ENCODE peak calls at places on chromosomes 7 and 10, in six cellular contexts. C, I, E, R, J and D are unnamed samples.

GRCh38 chr7:29957921-29958320 is 31.7 kb downstream of the SCRN1 start:
- DNase-seq in C (no peak), I (no peak), E (peak; percentile 70), R (no peak), J (no peak), D (no peak)

GRCh38 chr7:19368540-19368939 is 223.3 kb upstream of the FERD3L start:
- DNase-seq in C (no peak), I (no peak), E (no peak), R (no peak), J (no peak), D (no peak)

GRCh38 chr7:28973591-28973990 is 15.5 kb upstream of the TRIL start:
- DNase-seq in C (no peak), I (no peak), E (no peak), R (no peak), J (no peak), D (no peak)

GRCh38 chr10:30357806-30358205 is 8.7 kb upstream of the MTPAP start:
- DNase-seq in C (no peak), I (no peak), E (no peak), R (no peak), J (no peak), D (no peak)

GRCh38 chr7:36032362-36032818 is 120.7 kb upstream of the EEPD1 start:
- DNase-seq in C (no peak), I (no peak), E (no peak), R (no peak), J (no peak), D (no peak)

GRCh38 chr10:2985729-2986232 is 81.6 kb upstream of the PFKP start:
- DNase-seq in C (peak; percentile 56), I (no peak), E (no peak), R (peak; percentile 66), J (no peak), D (no peak)

GRCh38 chr7:44220046-44220720 is 19.4 kb downstream of the YKT6 start:
- DNase-seq in C (no peak), I (no peak), E (no peak), R (no peak), J (no peak), D (no peak)

GRCh38 chr7:130210181-130210935 is 2.7 kb downstream of the SSMEM1 start:
- DNase-seq in C (no peak), I (no peak), E (no peak), R (no peak), J (no peak), D (no peak)

GRCh38 chr7:92888-93672 is 99.3 kb upstream of the FAM20C start:
- DNase-seq in C (no peak), I (no peak), E (no peak), R (no peak), J (no peak), D (no peak)

GRCh38 chr7:38223311-38223710 is 45.3 kb downstream of the STARD3NL start:
- DNase-seq in C (no peak), I (no peak), E (no peak), R (no peak), J (no peak), D (no peak)

GRCh38 chr7:119594956-119595355 is 678.0 kb upstream of the KCND2 start:
- DNase-seq in C (no peak), I (no peak), E (no peak), R (no peak), J (no peak), D (no peak)

GRCh38 chr10:111161109-111161874 is 84.5 kb downstream of the ADRA2A start:
- DNase-seq in C (no peak), I (no peak), E (no peak), R (no peak), J (no peak), D (no peak)

GRCh38 chr7:82805527-82805960 is 357.1 kb downstream of the PCLO start:
- DNase-seq in C (peak; percentile 20), I (no peak), E (peak; percentile 21), R (no peak), J (no peak), D (no peak)

GRCh38 chr7:133957860-133958259 is 169.3 kb upstream of the LRGUK start:
- DNase-seq in C (no peak), I (no peak), E (peak; percentile 43), R (no peak), J (no peak), D (no peak)

GRCh38 chr10:96850825-96851224 is 18.7 kb downstream of the LCOR start:
- DNase-seq in C (no peak), I (no peak), E (no peak), R (no peak), J (no peak), D (no peak)

GRCh38 chr10:131178956-131179355 is 132.6 kb downstream of the TCERG1L start:
- DNase-seq in C (no peak), I (no peak), E (no peak), R (no peak), J (no peak), D (no peak)

GRCh38 chr10:25804505-25804904 is 129.5 kb upstream of the MYO3A start:
- DNase-seq in C (no peak), I (no peak), E (no peak), R (no peak), J (no peak), D (no peak)

GRCh38 chr10:63628526-63629362 is 107.5 kb downstream of the REEP3 start:
- DNase-seq in C (no peak), I (peak; percentile 58), E (peak; percentile 81), R (peak; percentile 62), J (peak; percentile 89), D (peak; percentile 28)

GRCh38 chr10:31129261-31129660 is 97.6 kb upstream of the ZNF438 start:
- DNase-seq in C (no peak), I (no peak), E (peak; percentile 85), R (no peak), J (no peak), D (no peak)

GRCh38 chr10:80288849-80289248 is 609 bp downstream of the MAT1A start:
- DNase-seq in C (no peak), I (no peak), E (no peak), R (no peak), J (no peak), D (no peak)

GRCh38 chr10:80290474-80291220 is 1.2 kb upstream of the MAT1A start:
- DNase-seq in C (no peak), I (no peak), E (no peak), R (no peak), J (no peak), D (no peak)

GRCh38 chr10:80292607-80293239 is 3.3 kb upstream of the MAT1A start:
- DNase-seq in C (no peak), I (no peak), E (no peak), R (peak; percentile 17), J (no peak), D (no peak)

GRCh38 chr10:80284522-80284921 is 4.9 kb downstream of the MAT1A start:
- DNase-seq in C (no peak), I (no peak), E (no peak), R (peak; percentile 15), J (no peak), D (no peak)

GRCh38 chr10:80289451-80290287 is at the start of gene MAT1A:
- DNase-seq in C (no peak), I (no peak), E (no peak), R (no peak), J (no peak), D (no peak)
- TF ChIP-seq CTCF in C (no peak), I (no peak), E (peak; percentile 16), R (no peak), J (no peak), D (no peak)

DNA sequence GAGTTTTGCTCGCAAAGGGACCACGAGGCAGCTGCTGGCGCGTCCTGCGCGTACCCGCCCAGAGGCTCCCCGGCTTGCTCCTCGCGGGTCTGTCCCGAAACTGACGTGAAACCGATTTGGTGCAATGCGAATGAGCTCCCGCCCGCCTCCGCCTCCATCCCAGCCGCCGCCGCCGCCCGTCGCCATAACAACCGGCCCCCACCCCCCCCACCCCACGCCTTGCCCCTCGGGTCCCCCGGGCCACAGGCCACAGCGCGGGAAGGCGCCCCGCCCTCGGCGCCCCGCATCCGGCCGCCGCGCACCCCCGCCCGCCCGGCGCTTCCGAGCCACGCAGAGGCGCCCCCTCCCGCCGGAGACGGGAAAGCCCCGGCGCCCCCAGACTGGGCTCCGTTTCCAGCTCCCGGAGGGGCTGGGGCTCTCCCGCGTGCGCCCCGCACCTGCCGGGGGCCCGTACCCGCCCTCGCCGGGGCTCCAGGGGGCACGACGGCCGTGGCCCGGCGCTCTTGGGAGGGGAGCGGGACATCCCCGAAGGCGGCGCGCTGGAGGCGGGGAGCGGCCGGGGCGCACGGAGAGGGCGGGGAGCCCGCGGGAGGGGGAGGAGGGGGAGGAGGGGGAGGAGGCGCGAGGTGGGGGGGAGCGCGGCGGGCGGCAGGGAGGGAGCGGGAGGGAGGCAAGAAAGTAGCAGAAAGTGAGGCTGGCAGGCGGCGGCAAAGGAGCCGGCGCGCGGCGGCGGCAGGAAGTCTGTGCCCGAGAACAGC is at the start of gene CAMK1D:
- DNase-seq in C (peak; percentile 60), I (peak; percentile 90), E (peak; percentile 79), R (peak; percentile 84), J (peak; percentile 95), D (peak; percentile 58)
- TF ChIP-seq CTCF in C (peak; percentile 59), I (peak; percentile 26), E (peak; percentile 4), R (no peak), J (peak; percentile 36), D (peak; percentile 46)

GRCh38 chr10:5888843-5889623 is 660 bp downstream of the ANKRD16 start:
- DNase-seq in C (no peak), I (peak; percentile 57), E (peak; percentile 57), R (peak; percentile 37), J (peak; percentile 61), D (peak; percentile 32)
- TF ChIP-seq CTCF in C (no peak), I (peak; percentile 31), E (no peak), R (no peak), J (no peak), D (no peak)

GRCh38 chr7:2990949-2991470 is 52.7 kb downstream of the CARD11 start:
- DNase-seq in C (no peak), I (no peak), E (no peak), R (no peak), J (no peak), D (no peak)
- TF ChIP-seq CTCF in C (no peak), I (no peak), E (no peak), R (no peak), J (no peak), D (no peak)

GRCh38 chr10:94677691-94678090 is 5.8 kb upstream of the CYP2C18 start:
- DNase-seq in C (peak; percentile 25), I (no peak), E (no peak), R (no peak), J (no peak), D (no peak)
- TF ChIP-seq CTCF in C (no peak), I (no peak), E (no peak), R (no peak), J (peak; percentile 17), D (peak; percentile 32)

GRCh38 chr10:123144697-123145541 is 3.0 kb upstream of the HMX2 start:
- DNase-seq in C (no peak), I (peak; percentile 33), E (no peak), R (no peak), J (no peak), D (no peak)
- TF ChIP-seq CTCF in C (no peak), I (no peak), E (peak; percentile 31), R (no peak), J (no peak), D (no peak)

DNA sequence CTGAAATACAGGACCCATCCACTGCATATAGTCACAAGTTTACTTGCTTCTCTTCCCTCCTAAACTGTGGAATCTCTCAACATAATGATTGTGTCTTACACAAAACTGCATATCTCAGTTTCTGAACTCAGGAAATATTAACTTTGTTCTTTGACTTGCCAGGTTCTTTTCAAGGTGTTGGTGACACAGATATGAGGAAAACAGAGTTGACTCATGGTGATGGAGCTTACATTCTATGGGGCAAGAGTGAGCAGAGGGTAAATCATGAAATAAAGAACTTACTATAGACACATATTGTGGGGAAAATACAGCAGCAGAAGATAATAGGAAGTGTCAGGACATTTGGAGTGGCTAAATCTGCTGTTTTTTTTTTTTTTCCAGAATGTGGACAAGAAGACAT is 72.5 kb upstream of the IGFBP3 start:
- DNase-seq in C (no peak), I (no peak), E (no peak), R (no peak), J (no peak), D (no peak)
- TF ChIP-seq CTCF in C (no peak), I (no peak), E (no peak), R (no peak), J (no peak), D (no peak)